ENCODE peak calls at places on chromosomes 12 and 14, in eight cellular contexts. J is NCI-H1092 treated with DMSO at 0.1 percent for 48 hours, X is NCI-H2029 treated with DMSO at 0.1 percent for 48 hours, Z is MM.1S, H is fibroblast of pulmonary artery, W is Ammon's horn, A is astrocyte, Q is NCI-H1417. S is an unnamed sample.

GRCh38 chr12:292186-292585 is 29.6 kb upstream of the SLC6A13 start:
- DNase-seq in H (no peak), X (no peak), A (peak), Q (no peak), W (no peak), Z (no peak), J (no peak), S (peak)

GRCh38 chr14:33634631-33635030 is 316.2 kb downstream of the EGLN3 start:
- DNase-seq in J (no peak), W (no peak), Z (no peak), Q (no peak), H (no peak), X (no peak), A (peak), S (peak)

GRCh38 chr14:103103461-103104388 is 9.2 kb downstream of the EXOC3L4 start:
- DNase-seq in X (no peak), H (peak), W (no peak), Z (no peak), Q (peak), J (peak), A (no peak), S (peak)

GRCh38 chr12:130998136-130998535 is 44.4 kb downstream of the ADGRD1 start:
- DNase-seq in A (no peak), W (no peak), H (no peak), Z (no peak), Q (no peak), X (no peak), J (no peak), S (no peak)

GRCh38 chr14:56501909-56502530 is 77.6 kb upstream of the TMEM260 start:
- DNase-seq in Q (no peak), J (no peak), W (no peak), Z (no peak), H (no peak), A (no peak), X (no peak), S (no peak)

GRCh38 chr12:3200032-3200617 is 122.9 kb downstream of the TSPAN9 start:
- DNase-seq in A (peak), W (peak), Z (no peak), Q (peak), X (no peak), H (peak), J (peak), S (peak)

GRCh38 chr12:13390381-13390856 is 193.9 kb downstream of the EMP1 start:
- DNase-seq in J (peak), H (peak), A (peak), W (peak), Q (peak), X (peak), Z (no peak), S (peak)

GRCh38 chr14:101017209-101017608 is 113.7 kb upstream of the RTL1 start:
- DNase-seq in X (no peak), J (no peak), A (peak), H (peak), W (no peak), Z (no peak), Q (no peak), S (peak)

GRCh38 chr14:61132336-61132735 is 148.8 kb downstream of the TMEM30B start:
- DNase-seq in J (no peak), Q (no peak), W (no peak), H (no peak), Z (no peak), X (no peak), A (peak), S (no peak)

GRCh38 chr14:56358265-56358664 is 221.3 kb upstream of the TMEM260 start:
- DNase-seq in Z (no peak), X (no peak), A (no peak), Q (no peak), J (no peak), H (no peak), W (no peak), S (no peak)

GRCh38 chr14:99733551-99734405 is 49.7 kb downstream of the CYP46A1 start:
- DNase-seq in Z (no peak), H (no peak), X (no peak), Q (no peak), J (no peak), A (no peak), W (peak), S (no peak)

GRCh38 chr14:102774391-102775153 is 2.7 kb upstream of the TRAF3 start:
- DNase-seq in H (peak), Z (peak), X (no peak), W (peak), A (peak), Q (peak), J (peak), S (peak)

GRCh38 chr14:20801726-20802125 is 918 bp downstream of the RNASE1 start:
- DNase-seq in X (no peak), Q (no peak), J (no peak), A (no peak), W (peak), H (no peak), Z (no peak), S (no peak)

GRCh38 chr14:54444701-54445100 is 3.5 kb upstream of the CNIH1 start:
- DNase-seq in A (no peak), Q (no peak), W (no peak), Z (no peak), H (no peak), J (no peak), X (no peak), S (peak)

GRCh38 chr14:105281354-105282097 is 19.3 kb downstream of the BRF1 start:
- DNase-seq in W (peak), Q (peak), H (peak), Z (no peak), A (peak), X (no peak), J (no peak), S (peak)

GRCh38 chr12:91854725-91855124 is 290.9 kb downstream of the BTG1 start:
- DNase-seq in Q (no peak), Z (no peak), J (no peak), X (no peak), W (peak), H (peak), A (no peak), S (no peak)

GRCh38 chr14:104658325-104658712 is 31.1 kb upstream of the INF2 start:
- DNase-seq in J (no peak), H (no peak), Q (no peak), W (no peak), X (no peak), A (no peak), Z (no peak), S (no peak)

GRCh38 chr14:56154321-56154720 is 36.1 kb downstream of the PELI2 start:
- DNase-seq in J (no peak), W (no peak), X (peak), Q (no peak), A (no peak), Z (no peak), H (no peak), S (no peak)

GRCh38 chr12:54207539-54208267 is 18.9 kb upstream of the SMUG1 start:
- DNase-seq in X (peak), Q (peak), Z (peak), W (peak), J (peak), H (peak), A (no peak), S (peak)

GRCh38 chr12:96226801-96227348 is 32.7 kb downstream of the ELK3 start:
- DNase-seq in A (no peak), Z (no peak), Q (no peak), W (no peak), H (no peak), J (no peak), X (no peak), S (no peak)

GRCh38 chr14:98428483-98428994 is 843.5 kb downstream of the BCL11B start:
- DNase-seq in W (no peak), J (no peak), Z (no peak), X (no peak), H (no peak), Q (no peak), A (no peak), S (no peak)

GRCh38 chr12:4270670-4271432 is 2.7 kb upstream of the CCND2 start:
- DNase-seq in Q (no peak), Z (peak), A (no peak), W (no peak), X (no peak), J (no peak), H (peak), S (no peak)

GRCh38 chr12:27383429-27384260 is 51.0 kb downstream of the BMAL2 start:
- DNase-seq in J (peak), Q (peak), A (peak), X (peak), W (peak), H (peak), Z (peak), S (peak)

GRCh38 chr12:98645572-98646067 is 530 bp downstream of the APAF1 start:
- DNase-seq in A (no peak), J (no peak), W (peak), Q (peak), H (peak), X (no peak), Z (no peak), S (no peak)

GRCh38 chr12:113099364-113099763 is 36.2 kb downstream of the RASAL1 start:
- DNase-seq in H (no peak), Z (no peak), J (no peak), W (no peak), Q (no peak), A (no peak), X (no peak), S (no peak)

GRCh38 chr14:57737598-57737997 is 128.3 kb downstream of the SLC35F4 start:
- DNase-seq in J (no peak), Q (no peak), A (no peak), X (no peak), W (peak), Z (no peak), H (no peak), S (no peak)

GRCh38 chr14:82642425-82642824 is 1108.8 kb upstream of the SEL1L start:
- DNase-seq in Z (no peak), J (no peak), X (no peak), Q (peak), W (no peak), H (no peak), A (no peak), S (no peak)

GRCh38 chr12:27779416-27779815 is 617 bp upstream of the KLHL42 start:
- DNase-seq in Q (no peak), X (no peak), J (peak), A (no peak), Z (peak), H (peak), W (peak), S (peak)

GRCh38 chr14:104107611-104108569 is 22.4 kb downstream of the ASPG start:
- DNase-seq in X (no peak), J (no peak), A (no peak), H (no peak), W (no peak), Z (no peak), Q (no peak), S (no peak)

GRCh38 chr14:63605041-63605532 is 36.6 kb downstream of the WDR89 start:
- DNase-seq in Q (no peak), H (no peak), Z (no peak), X (no peak), W (no peak), J (no peak), A (no peak), S (no peak)

GRCh38 chr12:104339663-104340062 is 36.1 kb downstream of the EID3 start:
- DNase-seq in A (peak), W (peak), J (no peak), H (no peak), Q (no peak), X (no peak), Z (no peak), S (no peak)

GRCh38 chr12:67919406-67919805 is 69.8 kb upstream of the IFNG-AS1 start:
- DNase-seq in W (no peak), H (peak), Q (no peak), J (no peak), Z (no peak), A (peak), X (no peak), S (peak)

GRCh38 chr14:54642950-54643695 is 76.2 kb downstream of the SAMD4A start:
- DNase-seq in Z (no peak), W (no peak), X (no peak), Q (no peak), J (no peak), A (peak), H (peak), S (no peak)

S was measured in AG08395.